ENCODE peak calls at places on chromosomes 4 and X, in seven cellular contexts. One of them, this sample, is unnamed.

GRCh38 chrX:115589419-115589818 is 28.4 kb downstream of the PLS3 start:
- DNase-seq in left ventricle myocardium inferior: no peak
- DNase-seq in lung: no peak
- DNase-seq in fibroblast of lung: no peak
- DNase-seq in PC-9: no peak
- DNase-seq in AG09309: no peak
- DNase-seq in thoracic aorta: no peak
- DNase-seq in this sample: no peak

GRCh38 chr4:22471999-22472434 is 43.8 kb downstream of the ADGRA3 start:
- DNase-seq in left ventricle myocardium inferior: no peak
- DNase-seq in lung: no peak
- DNase-seq in fibroblast of lung: no peak
- DNase-seq in PC-9: no peak
- DNase-seq in AG09309: no peak
- DNase-seq in thoracic aorta: no peak
- DNase-seq in this sample: peak

GRCh38 chr4:80202190-80202711 is 4.9 kb downstream of the PRDM8 start:
- DNase-seq in left ventricle myocardium inferior: peak
- DNase-seq in lung: peak
- DNase-seq in fibroblast of lung: peak
- DNase-seq in PC-9: peak
- DNase-seq in AG09309: no peak
- DNase-seq in thoracic aorta: no peak
- DNase-seq in this sample: peak

GRCh38 chr4:188783606-188784157 is 644.4 kb downstream of the TRIML1 start:
- DNase-seq in left ventricle myocardium inferior: no peak
- DNase-seq in lung: no peak
- DNase-seq in fibroblast of lung: peak
- DNase-seq in PC-9: no peak
- DNase-seq in AG09309: no peak
- DNase-seq in thoracic aorta: no peak
- DNase-seq in this sample: peak

GRCh38 chr4:52979821-52980590 is 117.9 kb downstream of the RASL11B start:
- DNase-seq in left ventricle myocardium inferior: no peak
- DNase-seq in lung: no peak
- DNase-seq in fibroblast of lung: no peak
- DNase-seq in PC-9: no peak
- DNase-seq in AG09309: no peak
- DNase-seq in thoracic aorta: no peak
- DNase-seq in this sample: no peak

GRCh38 chrX:69149466-69150293 is 15.6 kb downstream of the PJA1 start:
- DNase-seq in left ventricle myocardium inferior: no peak
- DNase-seq in lung: no peak
- DNase-seq in fibroblast of lung: no peak
- DNase-seq in PC-9: no peak
- DNase-seq in AG09309: no peak
- DNase-seq in thoracic aorta: no peak
- DNase-seq in this sample: no peak

GRCh38 chr4:38600575-38600974 is 63.4 kb upstream of the KLF3 start:
- DNase-seq in left ventricle myocardium inferior: no peak
- DNase-seq in lung: no peak
- DNase-seq in fibroblast of lung: no peak
- DNase-seq in PC-9: no peak
- DNase-seq in AG09309: no peak
- DNase-seq in thoracic aorta: no peak
- DNase-seq in this sample: no peak

GRCh38 chrX:1394731-1395501 is 3.0 kb upstream of the SLC25A6 start:
- DNase-seq in left ventricle myocardium inferior: peak
- DNase-seq in lung: no peak
- DNase-seq in fibroblast of lung: no peak
- DNase-seq in PC-9: no peak
- DNase-seq in AG09309: no peak
- DNase-seq in thoracic aorta: no peak
- DNase-seq in this sample: no peak

GRCh38 chrX:18931972-18932371 is 51.9 kb downstream of the PHKA2 start:
- DNase-seq in left ventricle myocardium inferior: no peak
- DNase-seq in lung: no peak
- DNase-seq in fibroblast of lung: peak
- DNase-seq in PC-9: no peak
- DNase-seq in AG09309: no peak
- DNase-seq in thoracic aorta: no peak
- DNase-seq in this sample: peak

GRCh38 chrX:40083120-40083978 is 14.4 kb downstream of the BCOR start:
- DNase-seq in left ventricle myocardium inferior: peak
- DNase-seq in lung: no peak
- DNase-seq in fibroblast of lung: no peak
- DNase-seq in PC-9: peak
- DNase-seq in AG09309: no peak
- DNase-seq in thoracic aorta: no peak
- DNase-seq in this sample: peak

GRCh38 chrX:46791927-46792825 is 33.3 kb upstream of the SLC9A7 start:
- DNase-seq in left ventricle myocardium inferior: no peak
- DNase-seq in lung: no peak
- DNase-seq in fibroblast of lung: peak
- DNase-seq in PC-9: peak
- DNase-seq in AG09309: peak
- DNase-seq in thoracic aorta: no peak
- DNase-seq in this sample: peak

GRCh38 chr4:123415977-123416376 is 19.4 kb downstream of the SPRY1 start:
- DNase-seq in left ventricle myocardium inferior: no peak
- DNase-seq in lung: no peak
- DNase-seq in fibroblast of lung: no peak
- DNase-seq in PC-9: peak
- DNase-seq in AG09309: peak
- DNase-seq in thoracic aorta: no peak
- DNase-seq in this sample: peak

GRCh38 chrX:68831405-68832100 is 2.7 kb downstream of the EFNB1 start:
- DNase-seq in left ventricle myocardium inferior: no peak
- DNase-seq in lung: no peak
- DNase-seq in fibroblast of lung: no peak
- DNase-seq in PC-9: no peak
- DNase-seq in AG09309: no peak
- DNase-seq in thoracic aorta: no peak
- DNase-seq in this sample: no peak

GRCh38 chr4:53558061-53558801 is 33.1 kb downstream of the LNX1 start:
- DNase-seq in left ventricle myocardium inferior: no peak
- DNase-seq in lung: no peak
- DNase-seq in fibroblast of lung: no peak
- DNase-seq in PC-9: no peak
- DNase-seq in AG09309: no peak
- DNase-seq in thoracic aorta: peak
- DNase-seq in this sample: peak

GRCh38 chrX:13101439-13102139 is 57.2 kb upstream of the FAM9C start:
- DNase-seq in left ventricle myocardium inferior: peak
- DNase-seq in lung: peak
- DNase-seq in fibroblast of lung: peak
- DNase-seq in PC-9: peak
- DNase-seq in AG09309: no peak
- DNase-seq in thoracic aorta: peak
- DNase-seq in this sample: peak

GRCh38 chr4:119731778-119732177 is 103.2 kb upstream of the PDE5A start:
- DNase-seq in left ventricle myocardium inferior: no peak
- DNase-seq in lung: no peak
- DNase-seq in fibroblast of lung: no peak
- DNase-seq in PC-9: no peak
- DNase-seq in AG09309: no peak
- DNase-seq in thoracic aorta: no peak
- DNase-seq in this sample: no peak

GRCh38 chr4:119729815-119730643 is 101.4 kb upstream of the PDE5A start:
- DNase-seq in left ventricle myocardium inferior: no peak
- DNase-seq in lung: no peak
- DNase-seq in fibroblast of lung: peak
- DNase-seq in PC-9: peak
- DNase-seq in AG09309: peak
- DNase-seq in thoracic aorta: peak
- DNase-seq in this sample: peak

GRCh38 chr4:119730644-119730995 is 102.0 kb upstream of the PDE5A start:
- DNase-seq in left ventricle myocardium inferior: no peak
- DNase-seq in lung: no peak
- DNase-seq in fibroblast of lung: peak
- DNase-seq in PC-9: no peak
- DNase-seq in AG09309: no peak
- DNase-seq in thoracic aorta: no peak
- DNase-seq in this sample: peak

GRCh38 chr4:119733431-119733830 is 104.8 kb upstream of the PDE5A start:
- DNase-seq in left ventricle myocardium inferior: no peak
- DNase-seq in lung: no peak
- DNase-seq in fibroblast of lung: peak
- DNase-seq in PC-9: no peak
- DNase-seq in AG09309: no peak
- DNase-seq in thoracic aorta: no peak
- DNase-seq in this sample: peak

DNA sequence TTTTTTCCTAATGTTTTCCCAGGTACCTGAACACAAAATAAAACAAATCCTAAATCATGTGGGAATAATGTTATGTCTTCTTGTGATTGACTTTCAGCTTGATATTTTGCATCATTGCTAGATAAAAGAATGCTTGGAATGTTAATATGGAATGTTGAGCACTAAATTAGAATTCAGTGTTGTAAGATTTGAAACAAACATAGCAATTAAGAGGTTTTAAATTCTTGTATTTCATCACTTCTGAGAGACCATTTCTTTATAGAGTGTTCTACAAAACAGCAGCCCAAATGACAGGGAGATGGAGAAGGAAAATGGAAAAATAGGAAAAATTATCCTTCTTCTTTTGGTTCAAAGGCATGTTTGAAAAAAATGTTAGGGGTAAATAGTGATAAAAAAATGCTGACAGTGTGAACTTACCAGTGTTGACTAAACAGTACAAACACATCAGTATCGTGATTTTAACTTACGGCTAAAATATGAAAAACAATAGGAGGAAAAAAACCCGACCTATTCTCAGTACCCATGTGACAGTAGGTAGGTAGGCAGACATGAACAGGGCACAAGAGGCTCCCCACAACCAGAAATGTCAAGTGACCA is 102.6 kb upstream of the PDE5A start:
- DNase-seq in left ventricle myocardium inferior: no peak
- DNase-seq in lung: no peak
- DNase-seq in fibroblast of lung: no peak
- DNase-seq in PC-9: no peak
- DNase-seq in AG09309: no peak
- DNase-seq in thoracic aorta: no peak
- DNase-seq in this sample: no peak
- H3K4me3 ChIP-seq in left ventricle myocardium inferior: no peak
- H3K4me3 ChIP-seq in lung: no peak
- H3K4me3 ChIP-seq in fibroblast of lung: no peak
- H3K4me3 ChIP-seq in PC-9: no peak
- H3K4me3 ChIP-seq in AG09309: no peak
- H3K4me3 ChIP-seq in thoracic aorta: no peak
- H3K4me3 ChIP-seq in this sample: no peak

DNA sequence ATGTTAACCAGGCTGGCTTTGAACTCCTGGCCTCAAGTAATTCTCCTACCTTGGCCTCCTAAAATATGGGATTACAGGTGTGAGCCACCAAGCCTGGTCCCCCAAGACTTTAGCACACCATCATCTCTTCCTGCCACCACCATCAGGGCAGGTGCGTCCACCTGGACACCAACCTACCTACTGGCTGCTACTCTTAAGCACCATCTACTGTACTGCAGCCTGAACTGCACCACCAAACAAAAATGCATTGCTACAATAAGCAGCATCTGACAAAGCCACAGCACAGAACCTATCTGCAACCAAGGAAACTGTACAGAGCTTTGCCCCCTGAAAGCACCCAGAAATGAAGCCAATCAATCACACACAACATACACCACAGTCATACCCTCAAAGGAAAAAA is 139.7 kb downstream of the EFHC2 start:
- DNase-seq in left ventricle myocardium inferior: no peak
- DNase-seq in lung: no peak
- DNase-seq in fibroblast of lung: no peak
- DNase-seq in PC-9: no peak
- DNase-seq in AG09309: no peak
- DNase-seq in thoracic aorta: no peak
- DNase-seq in this sample: no peak
- TF ChIP-seq CTCF in left ventricle myocardium inferior: no peak
- TF ChIP-seq CTCF in lung: no peak
- TF ChIP-seq CTCF in fibroblast of lung: no peak
- TF ChIP-seq CTCF in PC-9: peak
- TF ChIP-seq CTCF in AG09309: peak
- TF ChIP-seq CTCF in thoracic aorta: no peak
- TF ChIP-seq CTCF in this sample: no peak

DNA sequence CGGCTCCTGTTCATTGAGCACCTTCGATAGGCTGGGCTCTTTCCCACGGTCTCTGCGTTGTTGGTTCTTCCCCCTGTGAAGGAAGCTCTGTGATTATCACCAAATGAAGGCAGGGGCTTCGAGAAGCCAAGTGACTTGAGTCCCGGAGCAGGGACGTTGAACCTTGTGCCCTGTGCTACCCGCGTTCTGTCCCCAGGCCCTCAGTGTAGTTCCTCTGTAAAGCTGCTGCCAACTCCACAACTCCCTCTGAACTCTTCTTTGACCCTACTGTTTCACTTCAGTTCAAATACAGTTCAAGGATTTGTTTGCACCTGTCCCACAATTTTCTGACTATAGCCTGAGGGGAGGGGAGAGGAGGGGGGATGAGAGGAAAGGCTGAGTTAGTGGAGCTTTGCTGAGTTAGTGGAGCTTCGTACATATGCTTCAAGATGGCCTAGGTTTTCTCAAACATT is 630 bp upstream of the PHF8 start:
- DNase-seq in left ventricle myocardium inferior: no peak
- DNase-seq in lung: no peak
- DNase-seq in fibroblast of lung: no peak
- DNase-seq in PC-9: no peak
- DNase-seq in AG09309: no peak
- DNase-seq in thoracic aorta: no peak
- DNase-seq in this sample: no peak
- H3K4me3 ChIP-seq in left ventricle myocardium inferior: peak
- H3K4me3 ChIP-seq in lung: peak
- H3K4me3 ChIP-seq in fibroblast of lung: peak
- H3K4me3 ChIP-seq in PC-9: peak
- H3K4me3 ChIP-seq in AG09309: peak
- H3K4me3 ChIP-seq in thoracic aorta: peak
- H3K4me3 ChIP-seq in this sample: peak

GRCh38 chr4:155761916-155762315 is 3.1 kb downstream of the GUCY1B1 start:
- DNase-seq in left ventricle myocardium inferior: no peak
- DNase-seq in lung: no peak
- DNase-seq in fibroblast of lung: no peak
- DNase-seq in PC-9: no peak
- DNase-seq in AG09309: no peak
- DNase-seq in thoracic aorta: no peak
- DNase-seq in this sample: no peak

GRCh38 chr4:155761047-155761446 is 2.2 kb downstream of the GUCY1B1 start:
- DNase-seq in left ventricle myocardium inferior: no peak
- DNase-seq in lung: no peak
- DNase-seq in fibroblast of lung: no peak
- DNase-seq in PC-9: no peak
- DNase-seq in AG09309: no peak
- DNase-seq in thoracic aorta: no peak
- DNase-seq in this sample: no peak

GRCh38 chr4:155757745-155758265 is 1.0 kb upstream of the GUCY1B1 start:
- DNase-seq in left ventricle myocardium inferior: no peak
- DNase-seq in lung: no peak
- DNase-seq in fibroblast of lung: no peak
- DNase-seq in PC-9: no peak
- DNase-seq in AG09309: no peak
- DNase-seq in thoracic aorta: no peak
- DNase-seq in this sample: no peak

GRCh38 chr4:155759372-155760252 is 791 bp downstream of the GUCY1B1 start:
- DNase-seq in left ventricle myocardium inferior: peak
- DNase-seq in lung: peak
- DNase-seq in fibroblast of lung: peak
- DNase-seq in PC-9: peak
- DNase-seq in AG09309: no peak
- DNase-seq in thoracic aorta: peak
- DNase-seq in this sample: no peak

GRCh38 chr4:155758500-155759371 is at the start of gene GUCY1B1:
- DNase-seq in left ventricle myocardium inferior: peak
- DNase-seq in lung: peak
- DNase-seq in fibroblast of lung: peak
- DNase-seq in PC-9: peak
- DNase-seq in AG09309: peak
- DNase-seq in thoracic aorta: peak
- DNase-seq in this sample: peak
- TF ChIP-seq CTCF in left ventricle myocardium inferior: peak
- TF ChIP-seq CTCF in lung: no peak
- TF ChIP-seq CTCF in fibroblast of lung: peak
- TF ChIP-seq CTCF in PC-9: no peak
- TF ChIP-seq CTCF in AG09309: peak
- TF ChIP-seq CTCF in thoracic aorta: peak
- TF ChIP-seq CTCF in this sample: no peak

This sample was measured in foreskin fibroblast.